ENCODE peak calls at places on chromosomes 6 and 20, in six cellular contexts. I is HCT116, R is GM23248, V is PC-3, K is GM23338, M is OCI-LY7. F is an unnamed sample.

GRCh38 chr6:16805190-16805860 is 44.1 kb upstream of the ATXN1 start:
- DNase-seq in I (no peak), R (peak; percentile 6), V (peak; percentile 69), K (peak; percentile 27), M (no peak), F (no peak)

GRCh38 chr20:58900292-58900931 is 47.9 kb downstream of the GNAS start:
- DNase-seq in I (no peak), R (peak; percentile 35), V (no peak), K (peak; percentile 64), M (no peak), F (peak; percentile 28)

GRCh38 chr6:163485388-163485851 is 70.9 kb downstream of the QKI start:
- DNase-seq in I (no peak), R (no peak), V (no peak), K (no peak), M (no peak), F (no peak)

GRCh38 chr6:79608334-79609224 is 22.6 kb upstream of the SH3BGRL2 start:
- DNase-seq in I (no peak), R (peak; percentile 6), V (peak; percentile 21), K (no peak), M (no peak), F (peak; percentile 61)

GRCh38 chr6:33746036-33746600 is 587 bp downstream of the IP6K3 start:
- DNase-seq in I (no peak), R (peak; percentile 77), V (no peak), K (peak; percentile 42), M (no peak), F (peak; percentile 77)

GRCh38 chr6:146289816-146290588 is 253.6 kb upstream of the RAB32 start:
- DNase-seq in I (no peak), R (peak; percentile 87), V (peak; percentile 52), K (no peak), M (no peak), F (peak; percentile 25)

GRCh38 chr6:80382796-80383195 is 276.3 kb downstream of the BCKDHB start:
- DNase-seq in I (no peak), R (no peak), V (no peak), K (no peak), M (no peak), F (peak; percentile 12)

GRCh38 chr6:77650098-77650663 is 2.7 kb upstream of the MEI4 start:
- DNase-seq in I (no peak), R (no peak), V (no peak), K (peak; percentile 96), M (no peak), F (peak; percentile 69)

GRCh38 chr6:15512126-15512525 is 150.7 kb downstream of the DTNBP1 start:
- DNase-seq in I (no peak), R (peak; percentile 30), V (peak; percentile 18), K (no peak), M (peak; percentile 10), F (no peak)

GRCh38 chr6:14851286-14851685 is 394.6 kb upstream of the JARID2 start:
- DNase-seq in I (no peak), R (peak; percentile 61), V (no peak), K (no peak), M (no peak), F (no peak)

GRCh38 chr20:22567944-22568871 is 16.2 kb downstream of the FOXA2 start:
- DNase-seq in I (no peak), R (no peak), V (no peak), K (peak; percentile 72), M (no peak), F (no peak)

GRCh38 chr20:18702736-18703135 is 110.8 kb upstream of the SCP2D1 start:
- DNase-seq in I (no peak), R (peak; percentile 42), V (no peak), K (no peak), M (no peak), F (no peak)

GRCh38 chr6:39453236-39453635 is 130.7 kb upstream of the KCNK16 start:
- DNase-seq in I (no peak), R (no peak), V (no peak), K (no peak), M (no peak), F (no peak)

GRCh38 chr6:164826831-164827468 is 482.5 kb downstream of the C6orf118 start:
- DNase-seq in I (no peak), R (no peak), V (peak; percentile 5), K (no peak), M (no peak), F (no peak)

GRCh38 chr20:37939701-37940151 is 36.8 kb downstream of the VSTM2L start:
- DNase-seq in I (no peak), R (no peak), V (no peak), K (no peak), M (no peak), F (no peak)

GRCh38 chr6:75850026-75850385 is 101.0 kb downstream of the MYO6 start:
- DNase-seq in I (no peak), R (no peak), V (peak; percentile 63), K (no peak), M (no peak), F (no peak)

DNA sequence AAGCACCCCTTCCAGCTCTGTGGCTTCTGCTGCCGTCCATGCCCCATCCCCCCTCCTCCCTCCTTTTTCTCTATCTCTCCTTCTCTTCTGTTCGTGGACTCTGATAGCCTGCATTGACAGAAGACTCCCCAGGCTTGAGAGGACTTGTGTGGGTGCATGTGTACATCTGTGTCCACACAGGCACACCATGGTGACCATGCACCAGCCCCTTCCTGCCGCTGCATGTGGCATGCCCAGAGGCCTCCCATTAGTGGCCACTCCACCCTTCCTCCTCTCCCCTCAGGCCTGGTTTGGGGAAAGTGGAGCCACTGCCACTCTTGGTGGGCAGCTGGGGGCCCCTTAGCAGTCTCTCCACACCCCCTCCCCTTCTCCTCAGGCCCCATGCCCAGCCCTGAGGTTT is 45.8 kb downstream of the EBF4 start:
- DNase-seq in I (no peak), R (no peak), V (no peak), K (no peak), M (no peak), F (no peak)
- TF ChIP-seq EZH2phosphoT487 in I (no peak), R (no peak), V (no peak), K (no peak), M (no peak), F (no peak)

GRCh38 chr6:127483399-127484055 is 24.3 kb upstream of the KIAA0408 start:
- DNase-seq in I (no peak), R (peak; percentile 2), V (no peak), K (peak; percentile 95), M (no peak), F (no peak)
- H2AFZ ChIP-seq in I (no peak overlapping the region), R (peak overlapping the region; percentile 74), V (peak overlapping the region; percentile 66), K (no peak overlapping the region), M (no peak overlapping the region), F (no peak overlapping the region)

GRCh38 chr6:44663860-44664584 is 276.5 kb downstream of the CDC5L start:
- DNase-seq in I (no peak), R (peak; percentile 45), V (no peak), K (no peak), M (no peak), F (no peak)
- H3K9me2 ChIP-seq in I (no peaks in the 10 kb centered on the region), R (no peaks in the 10 kb centered on the region), V (no peaks in the 10 kb centered on the region), K (peaks cover 1% of the 10 kb centered on the region), M (no peaks in the 10 kb centered on the region), F (no peaks in the 10 kb centered on the region)

DNA sequence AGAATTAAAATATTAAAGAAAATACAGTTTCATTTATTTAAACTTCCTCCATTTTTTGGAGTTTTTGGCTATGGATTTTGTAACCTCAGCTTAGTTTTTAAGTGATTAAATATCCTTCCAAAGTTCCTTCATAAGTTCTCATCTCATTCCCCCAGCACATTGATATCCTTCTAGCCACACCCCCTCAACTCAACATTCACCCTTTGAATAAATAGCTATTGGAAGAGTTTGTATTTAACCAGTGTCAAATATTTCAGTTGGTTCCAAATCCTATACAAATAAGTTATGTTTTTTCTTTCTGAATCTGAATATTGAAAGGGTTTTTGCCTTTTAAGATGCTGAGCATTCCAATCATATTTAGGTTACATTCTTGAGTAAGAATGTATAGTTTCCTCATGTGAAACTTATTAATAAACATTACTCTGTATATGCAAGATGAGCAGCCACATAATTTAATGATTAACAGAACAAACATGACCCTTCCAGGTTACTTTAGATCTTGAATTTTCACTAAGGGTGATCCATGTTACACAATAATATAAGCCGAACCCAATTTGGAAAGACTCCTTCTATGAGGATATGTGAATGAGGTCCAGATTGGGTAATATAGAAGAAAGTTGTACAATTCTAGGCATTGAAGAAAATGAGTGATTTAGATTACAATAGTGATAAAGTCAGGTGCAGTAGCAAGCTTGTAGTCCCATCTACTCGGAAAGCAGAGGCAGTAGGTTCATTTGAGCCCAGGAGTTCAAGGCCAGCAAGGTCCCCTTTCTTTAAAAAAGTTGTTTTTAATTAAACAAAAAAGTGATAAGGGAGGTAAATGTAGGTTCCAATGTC is 13.6 kb downstream of the GLYATL3 start:
- DNase-seq in I (no peak), R (no peak), V (peak; percentile 35), K (no peak), M (no peak), F (no peak)
- TF ChIP-seq EZH2phosphoT487 in I (no peak), R (no peak), V (no peak), K (no peak), M (no peak), F (no peak)

GRCh38 chr6:159898519-159898918 is 7.7 kb downstream of the MAS1 start:
- DNase-seq in I (no peak), R (no peak), V (no peak), K (no peak), M (no peak), F (no peak)

GRCh38 chr6:159894991-159895390 is 4.2 kb downstream of the MAS1 start:
- DNase-seq in I (no peak), R (no peak), V (no peak), K (no peak), M (no peak), F (no peak)

GRCh38 chr6:159904497-159904911 is 13.7 kb downstream of the MAS1 start:
- DNase-seq in I (no peak), R (no peak), V (no peak), K (no peak), M (no peak), F (no peak)

GRCh38 chr6:159897603-159898002 is 6.8 kb downstream of the MAS1 start:
- DNase-seq in I (no peak), R (no peak), V (no peak), K (no peak), M (no peak), F (no peak)

DNA sequence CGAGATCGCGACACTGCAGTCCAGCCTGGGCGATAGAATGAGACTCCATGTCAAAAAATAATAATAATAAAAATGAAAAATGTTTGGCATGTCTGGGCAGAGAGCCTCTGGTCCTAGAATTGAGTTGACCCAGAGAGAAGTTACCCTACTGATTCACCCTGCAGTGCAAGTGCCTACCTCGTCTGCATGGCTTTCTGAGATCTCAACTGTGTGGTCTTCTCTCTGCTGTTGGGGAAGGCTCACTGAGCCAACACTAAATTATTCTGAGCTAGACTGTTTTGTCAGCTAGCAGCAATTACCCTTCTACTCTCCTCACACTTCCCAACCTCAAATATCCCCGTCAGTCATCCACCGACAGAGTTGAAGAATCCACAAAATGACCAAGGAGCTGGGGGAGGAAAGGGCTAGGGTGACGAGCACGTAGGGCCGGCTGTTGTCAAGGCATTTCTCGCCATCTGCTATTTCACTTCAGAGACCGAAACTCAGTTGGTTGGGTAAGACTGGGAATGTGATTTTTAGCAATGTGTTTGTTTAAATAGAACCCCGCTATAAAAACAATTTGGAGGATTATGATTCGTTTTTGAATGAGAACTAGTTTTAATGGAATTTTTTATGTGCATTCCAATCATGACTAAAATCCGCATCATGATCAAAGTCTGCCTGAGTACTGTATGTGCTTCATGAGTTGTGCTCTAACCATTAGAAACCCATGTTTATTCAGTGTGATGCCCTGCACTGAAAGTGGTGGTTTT is 9.4 kb downstream of the MAS1 start:
- DNase-seq in I (no peak), R (peak; percentile 81), V (peak; percentile 89), K (no peak), M (no peak), F (no peak)
- H2AFZ ChIP-seq in I (no peak overlapping the region), R (peak overlapping the region; percentile 29), V (peak overlapping the region; percentile 71), K (no peak overlapping the region), M (no peak overlapping the region), F (no peak overlapping the region)